ENCODE peak calls at places on chromosomes 3 and 15, in nine cellular contexts. T is ovary, A is fibroblast of mammary gland, D is GM12865, E is natural killer cell, N is MCF 10A, L is heart right ventricle, U is HFFc6, I is mucosa of gallbladder. P is an unnamed sample.

GRCh38 chr15:31561156-31561555 is 234.5 kb downstream of the KLF13 start:
- DNase-seq in N (no peak), E (no peak), I (no peak), D (no peak), L (no peak), A (no peak), U (no peak), T (no peak), P (no peak)

GRCh38 chr3:25463850-25464418 is 35.9 kb downstream of the RARB start:
- DNase-seq in D (no peak), L (no peak), N (no peak), A (no peak), U (no peak), E (no peak), I (no peak), T (no peak), P (no peak)

GRCh38 chr3:129525341-129525968 is 3.0 kb upstream of the RHO start:
- DNase-seq in D (peak), U (peak), A (peak), L (no peak), N (no peak), I (no peak), E (no peak), T (no peak), P (no peak)

GRCh38 chr3:25689226-25689625 is 24.5 kb upstream of the TOP2B start:
- DNase-seq in I (no peak), E (no peak), D (no peak), A (no peak), U (no peak), L (no peak), T (no peak), N (no peak), P (no peak)

GRCh38 chr15:73931441-73931840 is 5.2 kb downstream of the LOXL1 start:
- DNase-seq in A (no peak), T (no peak), D (no peak), I (no peak), L (no peak), U (no peak), N (no peak), E (no peak), P (no peak)

GRCh38 chr3:107198522-107199271 is 178.5 kb upstream of the CCDC54 start:
- DNase-seq in A (peak), E (no peak), I (no peak), D (no peak), N (no peak), L (peak), U (no peak), T (no peak), P (peak)

GRCh38 chr3:172522871-172523818 is at the start of gene TNFSF10:
- DNase-seq in D (peak), A (peak), E (peak), L (peak), N (peak), T (peak), I (peak), U (no peak), P (peak)

GRCh38 chr3:112568642-112569041 is 6.8 kb downstream of the SLC35A5 start:
- DNase-seq in N (no peak), U (no peak), T (no peak), I (no peak), L (no peak), D (no peak), A (peak), E (no peak), P (no peak)

GRCh38 chr15:35746121-35746520 is 200.2 kb upstream of the DPH6 start:
- DNase-seq in A (peak), E (no peak), L (no peak), N (no peak), T (no peak), U (no peak), I (no peak), D (no peak), P (no peak)

GRCh38 chr3:46496745-46497555 is 826 bp upstream of the RTP3 start:
- DNase-seq in U (no peak), I (no peak), L (no peak), E (no peak), A (no peak), D (peak), T (no peak), N (peak), P (peak)

GRCh38 chr3:187169231-187169960 is 27.9 kb upstream of the RTP1 start:
- DNase-seq in D (no peak), L (no peak), E (no peak), I (no peak), A (no peak), U (no peak), N (no peak), T (no peak), P (no peak)

GRCh38 chr3:120908030-120908802 is at the start of gene STXBP5L:
- DNase-seq in I (peak), L (peak), A (peak), T (peak), D (peak), E (no peak), U (peak), N (no peak), P (peak)

GRCh38 chr15:65058394-65059368 is 9.1 kb downstream of the RASL12 start:
- DNase-seq in U (no peak), E (no peak), D (no peak), L (no peak), I (no peak), T (no peak), N (no peak), A (no peak), P (no peak)

GRCh38 chr15:88513195-88513594 is 33.3 kb downstream of the DET1 start:
- DNase-seq in U (peak), D (no peak), N (no peak), I (no peak), E (no peak), L (no peak), T (no peak), A (peak), P (peak)

GRCh38 chr3:134035836-134036235 is 6.1 kb upstream of the SLCO2A1 start:
- DNase-seq in N (no peak), I (no peak), U (no peak), T (no peak), D (no peak), E (no peak), A (no peak), L (no peak), P (peak)

GRCh38 chr3:149489060-149489690 is 14.7 kb downstream of the TM4SF4 start:
- DNase-seq in I (no peak), D (peak), T (no peak), E (no peak), U (no peak), L (no peak), N (peak), A (no peak), P (peak)

GRCh38 chr15:50066202-50066601 is 52.8 kb downstream of the ATP8B4 start:
- DNase-seq in A (peak), U (peak), L (no peak), T (no peak), I (no peak), E (peak), D (no peak), N (peak), P (no peak)

GRCh38 chr3:27079427-27080105 is 289.6 kb downstream of the NEK10 start:
- DNase-seq in N (no peak), E (no peak), U (no peak), L (peak), I (no peak), T (no peak), D (no peak), A (peak), P (peak)

GRCh38 chr15:70483513-70483912 is 279.8 kb downstream of the UACA start:
- DNase-seq in D (no peak), T (no peak), A (no peak), E (no peak), U (no peak), I (no peak), L (no peak), N (no peak), P (peak)

GRCh38 chr3:129650256-129650872 is 43.9 kb upstream of the PLXND1 start:
- DNase-seq in D (peak), T (peak), N (peak), L (peak), A (peak), I (peak), E (peak), U (peak), P (no peak)

GRCh38 chr3:35200056-35200455 is 439.3 kb upstream of the ARPP21 start:
- DNase-seq in E (no peak), L (no peak), I (no peak), U (no peak), D (no peak), N (peak), A (no peak), T (no peak), P (no peak)

GRCh38 chr3:38755130-38755529 is 60.9 kb downstream of the SCN10A start:
- DNase-seq in D (no peak), A (peak), L (no peak), T (no peak), E (no peak), I (no peak), N (peak), U (no peak), P (no peak)

GRCh38 chr3:4950351-4950784 is 28.9 kb upstream of the BHLHE40 start:
- DNase-seq in E (no peak), I (no peak), D (no peak), L (no peak), T (no peak), A (no peak), U (no peak), N (no peak), P (no peak)